ENCODE peak calls at places on chromosomes 5 and 9, in five cellular contexts. One of them, this sample, is unnamed.

GRCh38 chr5:134738963-134739661 is 764 bp downstream of the CAMLG start:
- DNase-seq in activated CD8-positive, alpha-beta memory T cell treated with anti-CD3 and anti-CD28 coated beads, Interleukin-2, amount 50 U/mL, for 48 hours: no peak
- DNase-seq in fibroblast of lung: peak; percentile 37
- DNase-seq in T follicular helper cell: peak; percentile 6
- DNase-seq in erythroblast: peak; percentile 80
- DNase-seq in this sample: peak; percentile 61

GRCh38 chr5:96641368-96641767 is 20.8 kb upstream of the CAST start:
- DNase-seq in T follicular helper cell: no peak
- DNase-seq in activated CD8-positive, alpha-beta memory T cell treated with anti-CD3 and anti-CD28 coated beads, Interleukin-2, amount 50 U/mL, for 48 hours: no peak
- DNase-seq in erythroblast: no peak
- DNase-seq in fibroblast of lung: peak; percentile 60
- DNase-seq in this sample: no peak

GRCh38 chr9:86838883-86839497 is 108.3 kb downstream of the GAS1 start:
- DNase-seq in erythroblast: no peak
- DNase-seq in fibroblast of lung: no peak
- DNase-seq in activated CD8-positive, alpha-beta memory T cell treated with anti-CD3 and anti-CD28 coated beads, Interleukin-2, amount 50 U/mL, for 48 hours: no peak
- DNase-seq in T follicular helper cell: no peak
- DNase-seq in this sample: no peak

GRCh38 chr9:121599186-121599871 is 52.1 kb upstream of the DAB2IP start:
- DNase-seq in erythroblast: no peak
- DNase-seq in T follicular helper cell: no peak
- DNase-seq in fibroblast of lung: no peak
- DNase-seq in activated CD8-positive, alpha-beta memory T cell treated with anti-CD3 and anti-CD28 coated beads, Interleukin-2, amount 50 U/mL, for 48 hours: no peak
- DNase-seq in this sample: peak; percentile 77

GRCh38 chr9:109742759-109743388 is 37.1 kb upstream of the PALM2AKAP2 start:
- DNase-seq in T follicular helper cell: no peak
- DNase-seq in activated CD8-positive, alpha-beta memory T cell treated with anti-CD3 and anti-CD28 coated beads, Interleukin-2, amount 50 U/mL, for 48 hours: no peak
- DNase-seq in fibroblast of lung: peak; percentile 21
- DNase-seq in erythroblast: no peak
- DNase-seq in this sample: peak; percentile 67

GRCh38 chr9:26870292-26870691 is 22.3 kb downstream of the CAAP1 start:
- DNase-seq in activated CD8-positive, alpha-beta memory T cell treated with anti-CD3 and anti-CD28 coated beads, Interleukin-2, amount 50 U/mL, for 48 hours: no peak
- DNase-seq in T follicular helper cell: no peak
- DNase-seq in erythroblast: no peak
- DNase-seq in fibroblast of lung: no peak
- DNase-seq in this sample: peak; percentile 23

GRCh38 chr5:171496431-171496830 is 77.0 kb downstream of the FGF18 start:
- DNase-seq in T follicular helper cell: no peak
- DNase-seq in activated CD8-positive, alpha-beta memory T cell treated with anti-CD3 and anti-CD28 coated beads, Interleukin-2, amount 50 U/mL, for 48 hours: no peak
- DNase-seq in fibroblast of lung: no peak
- DNase-seq in erythroblast: no peak
- DNase-seq in this sample: no peak

GRCh38 chr9:70924380-70924779 is 197.0 kb downstream of the TRPM3 start:
- DNase-seq in T follicular helper cell: no peak
- DNase-seq in activated CD8-positive, alpha-beta memory T cell treated with anti-CD3 and anti-CD28 coated beads, Interleukin-2, amount 50 U/mL, for 48 hours: no peak
- DNase-seq in fibroblast of lung: peak; percentile 86
- DNase-seq in erythroblast: no peak
- DNase-seq in this sample: peak; percentile 86

GRCh38 chr5:104800440-104801048 is 1238.0 kb upstream of the NUDT12 start:
- DNase-seq in T follicular helper cell: no peak
- DNase-seq in fibroblast of lung: no peak
- DNase-seq in erythroblast: peak; percentile 11
- DNase-seq in activated CD8-positive, alpha-beta memory T cell treated with anti-CD3 and anti-CD28 coated beads, Interleukin-2, amount 50 U/mL, for 48 hours: no peak
- DNase-seq in this sample: no peak

GRCh38 chr9:103372828-103373227 is 377.7 kb downstream of the CYLC2 start:
- DNase-seq in fibroblast of lung: no peak
- DNase-seq in T follicular helper cell: no peak
- DNase-seq in activated CD8-positive, alpha-beta memory T cell treated with anti-CD3 and anti-CD28 coated beads, Interleukin-2, amount 50 U/mL, for 48 hours: no peak
- DNase-seq in erythroblast: no peak
- DNase-seq in this sample: no peak